ENCODE peak calls at places on chromosomes 6 and 20, in five cellular contexts. R is Peyer's patch, I is posterior vena cava, V is neural progenitor cell, Z is T-helper 2 cell. W is an unnamed sample.

GRCh38 chr6:86706449-86706848 is 230.9 kb upstream of the HTR1E start:
- DNase-seq in R (no peak), Z (no peak), I (no peak), V (peak), W (no peak)

GRCh38 chr6:163883946-163884345 is 469.4 kb downstream of the QKI start:
- DNase-seq in Z (no peak), V (no peak), R (no peak), I (no peak), W (no peak)

GRCh38 chr6:27892596-27893058 is 19.6 kb downstream of the OR2B2 start:
- DNase-seq in Z (no peak), R (no peak), V (no peak), I (no peak), W (peak)

GRCh38 chr20:38126146-38126912 is 38.7 kb downstream of the TGM2 start:
- DNase-seq in R (no peak), V (no peak), Z (no peak), I (peak), W (no peak)

GRCh38 chr6:17737704-17738252 is 31.1 kb upstream of the NUP153 start:
- DNase-seq in I (no peak), V (no peak), Z (no peak), R (no peak), W (no peak)

GRCh38 chr20:10263385-10264165 is 44.9 kb downstream of the SNAP25 start:
- DNase-seq in Z (no peak), V (no peak), R (no peak), I (no peak), W (no peak)

GRCh38 chr20:63121749-63122405 is 94.1 kb downstream of the YTHDF1 start:
- DNase-seq in R (no peak), I (peak), V (no peak), Z (no peak), W (no peak)

GRCh38 chr6:106520711-106521367 is 108.5 kb downstream of the RTN4IP1 start:
- DNase-seq in V (no peak), Z (peak), R (peak), I (no peak), W (no peak)

GRCh38 chr6:53107091-53107490 is 41.5 kb downstream of the GCM1 start:
- DNase-seq in R (no peak), V (no peak), Z (no peak), I (no peak), W (no peak)

W was measured in memory B cell.